ENCODE peak calls at places on chromosomes 3 and 15, in seven cellular contexts. M is H9, D is neuronal stem cell, E is IMR-90, B is H1, H is trophoblast cell, V is mesenchymal stem cell. L is an unnamed sample.

GRCh38 chr15:79682285-79682684 is 214.5 kb downstream of the MTHFS start:
- DNase-seq in E (peak), V (peak), M (no peak), H (no peak), D (no peak), B (no peak), L (no peak)

GRCh38 chr3:150249776-150250175 is 158.3 kb upstream of the TSC22D2 start:
- DNase-seq in M (no peak), E (no peak), V (no peak), H (no peak), D (no peak), B (no peak), L (no peak)

GRCh38 chr15:101483476-101483875 is 6.0 kb downstream of the PCSK6 start:
- DNase-seq in B (no peak), H (peak), M (no peak), V (no peak), D (no peak), E (no peak), L (no peak)

GRCh38 chr15:68982002-68982401 is 32.5 kb upstream of the NOX5 start:
- DNase-seq in B (no peak), D (no peak), V (no peak), M (no peak), E (no peak), H (no peak), L (no peak)

GRCh38 chr3:11240496-11240895 is 31.7 kb upstream of the ATG7 start:
- DNase-seq in V (no peak), E (no peak), B (no peak), H (no peak), M (no peak), D (no peak), L (no peak)

GRCh38 chr3:69082805-69083204 is 1.9 kb upstream of the ARL6IP5 start:
- DNase-seq in E (peak), H (peak), D (no peak), V (peak), B (no peak), M (no peak), L (no peak)

GRCh38 chr15:45921376-45921775 is 286.5 kb downstream of the SQOR start:
- DNase-seq in V (peak), H (no peak), E (no peak), B (no peak), M (no peak), D (no peak), L (peak)

GRCh38 chr15:29651476-29652072 is 170.7 kb downstream of the TJP1 start:
- DNase-seq in M (peak), H (no peak), E (no peak), B (no peak), V (no peak), D (no peak), L (peak)

GRCh38 chr15:70853270-70853854 is 595 bp downstream of the LARP6 start:
- DNase-seq in B (peak), D (peak), E (peak), H (peak), V (peak), M (peak), L (peak)

GRCh38 chr3:189967254-189967865 is 153.3 kb downstream of the P3H2 start:
- DNase-seq in H (peak), E (peak), M (no peak), B (no peak), V (peak), D (peak), L (peak)

GRCh38 chr3:135633078-135633477 is 332.4 kb upstream of the PPP2R3A start:
- DNase-seq in D (no peak), H (no peak), B (no peak), V (no peak), E (no peak), M (no peak), L (no peak)

GRCh38 chr3:85539232-85539631 is 580.4 kb downstream of the CADM2 start:
- DNase-seq in V (no peak), E (no peak), M (no peak), D (no peak), B (no peak), H (no peak), L (no peak)

GRCh38 chr3:161854232-161854771 is 357.7 kb downstream of the OTOL1 start:
- DNase-seq in E (peak), V (peak), H (peak), M (peak), B (peak), D (no peak), L (peak)

GRCh38 chr3:192108820-192109219 is 618.5 kb downstream of the FGF12 start:
- DNase-seq in H (no peak), B (no peak), V (no peak), M (no peak), D (no peak), E (no peak), L (peak)

GRCh38 chr3:71247221-71247947 is 336.1 kb downstream of the FOXP1 start:
- DNase-seq in B (no peak), M (peak), D (no peak), V (no peak), E (peak), H (no peak), L (peak)

GRCh38 chr15:27683126-27683525 is 416.0 kb downstream of the OCA2 start:
- DNase-seq in M (no peak), H (no peak), D (no peak), B (no peak), E (no peak), V (no peak), L (no peak)

GRCh38 chr3:141345528-141345927 is 22.8 kb upstream of the ZBTB38 start:
- DNase-seq in B (no peak), V (no peak), D (no peak), M (no peak), E (no peak), H (no peak), L (no peak)

GRCh38 chr3:107285197-107285596 is 92.0 kb upstream of the CCDC54 start:
- DNase-seq in B (peak), D (no peak), H (peak), E (peak), V (peak), M (peak), L (peak)

GRCh38 chr15:100124936-100125626 is 216.7 kb downstream of the ADAMTS17 start:
- DNase-seq in B (no peak), E (no peak), V (no peak), M (no peak), D (no peak), H (no peak), L (no peak)

GRCh38 chr3:18679226-18679625 is 254.1 kb upstream of the SATB1 start:
- DNase-seq in B (no peak), D (no peak), V (no peak), H (no peak), E (no peak), M (no peak), L (no peak)

GRCh38 chr3:62771331-62772097 is 103.7 kb downstream of the CADPS start:
- DNase-seq in B (no peak), M (no peak), D (no peak), V (no peak), E (no peak), H (no peak), L (no peak)

GRCh38 chr3:123489400-123490004 is 40.6 kb upstream of the ADCY5 start:
- DNase-seq in B (peak), M (peak), E (peak), D (peak), V (peak), H (peak), L (peak)

GRCh38 chr3:73523661-73524060 is 101.1 kb downstream of the PDZRN3 start:
- DNase-seq in M (no peak), B (no peak), E (no peak), V (no peak), H (no peak), D (no peak), L (no peak)

GRCh38 chr3:41117398-41117870 is 81.9 kb upstream of the CTNNB1 start:
- DNase-seq in M (no peak), D (no peak), B (no peak), V (peak), H (peak), E (peak), L (no peak)

GRCh38 chr15:88403461-88403860 is 63.7 kb downstream of the MRPL46 start:
- DNase-seq in M (no peak), E (no peak), D (no peak), V (no peak), B (no peak), H (no peak), L (peak)

GRCh38 chr15:77032052-77032646 is 37.2 kb downstream of the PSTPIP1 start:
- DNase-seq in H (no peak), V (no peak), E (no peak), D (no peak), M (peak), B (no peak), L (no peak)

GRCh38 chr3:168863561-168863960 is 767.8 kb upstream of the GOLIM4 start:
- DNase-seq in B (no peak), V (no peak), E (peak), H (no peak), M (no peak), D (no peak), L (no peak)

GRCh38 chr3:126677862-126678549 is 23.1 kb upstream of the TXNRD3 start:
- DNase-seq in E (no peak), M (no peak), B (no peak), H (no peak), V (no peak), D (no peak), L (no peak)

GRCh38 chr3:119604878-119605277 is 7.2 kb downstream of the PLA1A start:
- DNase-seq in D (no peak), M (no peak), V (no peak), H (no peak), E (peak), B (no peak), L (no peak)

GRCh38 chr3:177378168-177378567 is 180.9 kb upstream of the TBL1XR1 start:
- DNase-seq in M (no peak), D (no peak), B (no peak), V (no peak), E (no peak), H (no peak), L (no peak)

GRCh38 chr3:192825657-192826200 is 91.9 kb downstream of the MB21D2 start:
- DNase-seq in V (peak), H (peak), B (no peak), M (no peak), E (peak), D (no peak), L (peak)

GRCh38 chr3:50170689-50171088 is 15.6 kb downstream of the SEMA3F start:
- DNase-seq in E (peak), V (peak), M (no peak), B (no peak), D (no peak), H (no peak), L (no peak)

GRCh38 chr3:173396191-173397041 is 1.1 kb upstream of the NLGN1 start:
- DNase-seq in M (peak), V (peak), B (no peak), E (no peak), D (peak), H (peak), L (peak)

GRCh38 chr3:177338697-177339219 is 141.5 kb upstream of the TBL1XR1 start:
- DNase-seq in M (no peak), H (peak), B (no peak), D (no peak), V (peak), E (peak), L (peak)

GRCh38 chr3:18047052-18047451 is 304.6 kb upstream of the TBC1D5 start:
- DNase-seq in E (no peak), H (no peak), B (no peak), M (no peak), V (no peak), D (no peak), L (no peak)

GRCh38 chr3:126926684-126927404 is 56.1 kb upstream of the PLXNA1 start:
- DNase-seq in B (no peak), H (peak), V (peak), M (no peak), D (no peak), E (peak), L (no peak)

GRCh38 chr15:67091073-67091965 is 25.9 kb downstream of the SMAD3 start:
- DNase-seq in M (no peak), H (no peak), B (no peak), D (no peak), E (peak), V (peak), L (no peak)

GRCh38 chr3:9808345-9809037 is 1.6 kb upstream of the TTLL3 start:
- DNase-seq in M (peak), V (peak), B (no peak), H (peak), D (peak), E (peak), L (peak)

GRCh38 chr3:12878026-12878636 is 36.8 kb upstream of the RPL32 start:
- DNase-seq in E (no peak), V (no peak), D (no peak), B (no peak), M (no peak), H (no peak), L (peak)

GRCh38 chr3:12879191-12879815 is 37.9 kb upstream of the RPL32 start:
- DNase-seq in H (no peak), M (no peak), D (no peak), B (no peak), V (no peak), E (no peak), L (no peak)

GRCh38 chr3:12877040-12877439 is 35.7 kb upstream of the RPL32 start:
- DNase-seq in V (no peak), M (no peak), E (no peak), H (no peak), B (no peak), D (no peak), L (no peak)

GRCh38 chr3:12871404-12871983 is 30.1 kb upstream of the RPL32 start:
- DNase-seq in D (no peak), H (no peak), M (no peak), B (no peak), E (no peak), V (no peak), L (no peak)

GRCh38 chr3:12875857-12876451 is 34.6 kb upstream of the RPL32 start:
- DNase-seq in D (peak), B (peak), H (peak), V (peak), E (no peak), M (peak), L (peak)
- H2BK5ac ChIP-seq in D (peak), B (no peak), H (no peak), V (no peak), E (no peak), M (no peak), L (no peak)

GRCh38 chr15:78626611-78627010 is 5.8 kb upstream of the CHRNA3 start:
- DNase-seq in M (no peak), E (no peak), D (no peak), H (no peak), B (no peak), V (no peak), L (no peak)
- H3K4me2 ChIP-seq in M (no peak), E (no peak), D (no peak), H (no peak), B (no peak), V (no peak), L (no peak)

GRCh38 chr3:167761302-167761701 is 25.8 kb downstream of the SERPINI1 start:
- DNase-seq in M (no peak), D (no peak), E (no peak), V (no peak), H (no peak), B (no peak), L (no peak)
- H2BK5ac ChIP-seq in M (no peak), D (no peak), E (no peak), V (no peak), H (no peak), B (no peak), L (no peak)

GRCh38 chr15:52682776-52683175 is 3.6 kb upstream of the ATOSA start:
- DNase-seq in M (no peak), B (no peak), H (no peak), D (no peak), E (no peak), V (no peak), L (no peak)
- H3K4me2 ChIP-seq in M (no peak), B (no peak), H (no peak), D (no peak), E (no peak), V (no peak), L (no peak)

L was measured in mesendoderm.